ENCODE peak calls at places on chromosome 20, in five cellular contexts. One of them, this sample, is unnamed.

GRCh38 chr20:13119583-13119982 is 101.5 kb upstream of the ISM1 start:
- DNase-seq in skeletal muscle cell: peak
- DNase-seq in Panc1: peak
- DNase-seq in nephron progenitor cell: peak
- DNase-seq in activated CD4-positive, alpha-beta T cell treated with anti-CD3 and anti-CD28 coated beads, Interleukin-2, amount 50 U/mL, for 1 hour: peak
- DNase-seq in this sample: peak

GRCh38 chr20:25055711-25056492 is 2.0 kb downstream of the ACSS1 start:
- DNase-seq in activated CD4-positive, alpha-beta T cell treated with anti-CD3 and anti-CD28 coated beads, Interleukin-2, amount 50 U/mL, for 1 hour: no peak
- DNase-seq in nephron progenitor cell: no peak
- DNase-seq in skeletal muscle cell: no peak
- DNase-seq in Panc1: no peak
- DNase-seq in this sample: no peak

GRCh38 chr20:29741594-29741893 is 1515.9 kb upstream of the DEFB115 start:
- DNase-seq in skeletal muscle cell: no peak
- DNase-seq in activated CD4-positive, alpha-beta T cell treated with anti-CD3 and anti-CD28 coated beads, Interleukin-2, amount 50 U/mL, for 1 hour: no peak
- DNase-seq in Panc1: no peak
- DNase-seq in nephron progenitor cell: no peak
- DNase-seq in this sample: no peak

GRCh38 chr20:5870462-5871021 is 79.8 kb downstream of the TRMT6 start:
- DNase-seq in nephron progenitor cell: no peak
- DNase-seq in Panc1: no peak
- DNase-seq in skeletal muscle cell: peak
- DNase-seq in activated CD4-positive, alpha-beta T cell treated with anti-CD3 and anti-CD28 coated beads, Interleukin-2, amount 50 U/mL, for 1 hour: no peak
- DNase-seq in this sample: no peak

GRCh38 chr20:4886771-4887527 is 114.4 kb downstream of the SLC23A2 start:
- DNase-seq in Panc1: no peak
- DNase-seq in skeletal muscle cell: no peak
- DNase-seq in nephron progenitor cell: no peak
- DNase-seq in activated CD4-positive, alpha-beta T cell treated with anti-CD3 and anti-CD28 coated beads, Interleukin-2, amount 50 U/mL, for 1 hour: no peak
- DNase-seq in this sample: no peak

GRCh38 chr20:40339661-40340449 is 349.2 kb downstream of the MAFB start:
- DNase-seq in activated CD4-positive, alpha-beta T cell treated with anti-CD3 and anti-CD28 coated beads, Interleukin-2, amount 50 U/mL, for 1 hour: no peak
- DNase-seq in Panc1: no peak
- DNase-seq in skeletal muscle cell: no peak
- DNase-seq in nephron progenitor cell: no peak
- DNase-seq in this sample: no peak

GRCh38 chr20:21575981-21576740 is 62.3 kb upstream of the NKX2-2 start:
- DNase-seq in Panc1: no peak
- DNase-seq in skeletal muscle cell: no peak
- DNase-seq in nephron progenitor cell: no peak
- DNase-seq in activated CD4-positive, alpha-beta T cell treated with anti-CD3 and anti-CD28 coated beads, Interleukin-2, amount 50 U/mL, for 1 hour: no peak
- DNase-seq in this sample: no peak

GRCh38 chr20:38685853-38686473 is 38.3 kb upstream of the SLC32A1 start:
- DNase-seq in skeletal muscle cell: no peak
- DNase-seq in Panc1: no peak
- DNase-seq in nephron progenitor cell: peak
- DNase-seq in activated CD4-positive, alpha-beta T cell treated with anti-CD3 and anti-CD28 coated beads, Interleukin-2, amount 50 U/mL, for 1 hour: peak
- DNase-seq in this sample: peak

GRCh38 chr20:43968341-43968740 is 53.7 kb downstream of the TOX2 start:
- DNase-seq in activated CD4-positive, alpha-beta T cell treated with anti-CD3 and anti-CD28 coated beads, Interleukin-2, amount 50 U/mL, for 1 hour: no peak
- DNase-seq in skeletal muscle cell: no peak
- DNase-seq in nephron progenitor cell: no peak
- DNase-seq in Panc1: no peak
- DNase-seq in this sample: no peak

GRCh38 chr20:48791666-48792071 is 36.1 kb downstream of the PREX1 start:
- DNase-seq in skeletal muscle cell: no peak
- DNase-seq in activated CD4-positive, alpha-beta T cell treated with anti-CD3 and anti-CD28 coated beads, Interleukin-2, amount 50 U/mL, for 1 hour: no peak
- DNase-seq in nephron progenitor cell: no peak
- DNase-seq in Panc1: no peak
- DNase-seq in this sample: no peak

GRCh38 chr20:36919715-36920333 is 31.7 kb downstream of the SAMHD1 start:
- DNase-seq in Panc1: peak
- DNase-seq in activated CD4-positive, alpha-beta T cell treated with anti-CD3 and anti-CD28 coated beads, Interleukin-2, amount 50 U/mL, for 1 hour: no peak
- DNase-seq in skeletal muscle cell: peak
- DNase-seq in nephron progenitor cell: peak
- DNase-seq in this sample: peak

GRCh38 chr20:51562027-51562333 is 19.5 kb upstream of the NFATC2 start:
- DNase-seq in nephron progenitor cell: no peak
- DNase-seq in activated CD4-positive, alpha-beta T cell treated with anti-CD3 and anti-CD28 coated beads, Interleukin-2, amount 50 U/mL, for 1 hour: no peak
- DNase-seq in skeletal muscle cell: no peak
- DNase-seq in Panc1: no peak
- DNase-seq in this sample: peak

GRCh38 chr20:22977047-22977785 is 57.9 kb upstream of the SSTR4 start:
- DNase-seq in nephron progenitor cell: no peak
- DNase-seq in Panc1: no peak
- DNase-seq in activated CD4-positive, alpha-beta T cell treated with anti-CD3 and anti-CD28 coated beads, Interleukin-2, amount 50 U/mL, for 1 hour: no peak
- DNase-seq in skeletal muscle cell: peak
- DNase-seq in this sample: no peak

GRCh38 chr20:19974621-19975435 is 42.3 kb upstream of the NAA20 start:
- DNase-seq in nephron progenitor cell: peak
- DNase-seq in Panc1: no peak
- DNase-seq in activated CD4-positive, alpha-beta T cell treated with anti-CD3 and anti-CD28 coated beads, Interleukin-2, amount 50 U/mL, for 1 hour: no peak
- DNase-seq in skeletal muscle cell: peak
- DNase-seq in this sample: peak

GRCh38 chr20:46688151-46689081 is 828 bp downstream of the TP53RK start:
- DNase-seq in Panc1: no peak
- DNase-seq in activated CD4-positive, alpha-beta T cell treated with anti-CD3 and anti-CD28 coated beads, Interleukin-2, amount 50 U/mL, for 1 hour: no peak
- DNase-seq in skeletal muscle cell: no peak
- DNase-seq in nephron progenitor cell: no peak
- DNase-seq in this sample: no peak